ENCODE peak calls at places on chromosomes 5 and 9, in six cellular contexts. R is left lung, Z is mesothelial cell of epicardium, M is AG09309, O is NCI-H1694, V is NCI-H2029. P is an unnamed sample.

GRCh38 chr9:99852617-99853016 is 30.9 kb downstream of the NR4A3 start:
- DNase-seq in V (no peak), R (no peak), O (no peak), M (no peak), Z (no peak), P (no peak)

GRCh38 chr5:135038829-135039525 is 4.9 kb upstream of the PITX1 start:
- DNase-seq in V (no peak), O (no peak), Z (no peak), R (peak), M (no peak), P (no peak)

GRCh38 chr9:129587487-129588262 is 33.2 kb downstream of the C9orf50 start:
- DNase-seq in M (no peak), R (no peak), Z (no peak), O (no peak), V (no peak), P (no peak)

GRCh38 chr5:124528838-124529237 is 217.6 kb downstream of the ZNF608 start:
- DNase-seq in R (no peak), V (no peak), M (no peak), Z (no peak), O (no peak), P (no peak)

GRCh38 chr9:86660146-86660545 is 287.2 kb downstream of the GAS1 start:
- DNase-seq in Z (no peak), R (no peak), V (no peak), O (no peak), M (peak), P (peak)

GRCh38 chr5:45826055-45826454 is 129.9 kb upstream of the HCN1 start:
- DNase-seq in Z (no peak), V (no peak), R (no peak), O (no peak), M (no peak), P (no peak)

GRCh38 chr5:170446365-170446764 is 57.2 kb upstream of the KCNMB1 start:
- DNase-seq in Z (no peak), O (no peak), M (no peak), R (no peak), V (no peak), P (no peak)

GRCh38 chr9:121331992-121332685 is 37.9 kb downstream of the STOM start:
- DNase-seq in V (no peak), O (no peak), Z (no peak), R (no peak), M (no peak), P (peak)

GRCh38 chr9:78044189-78044588 is 12.6 kb upstream of the GNAQ start:
- DNase-seq in R (no peak), O (no peak), V (peak), M (no peak), Z (no peak), P (no peak)

GRCh38 chr5:32578362-32578761 is 7.0 kb upstream of the SUB1 start:
- DNase-seq in V (no peak), R (no peak), O (no peak), M (no peak), Z (no peak), P (no peak)

GRCh38 chr9:100731557-100731956 is 153.7 kb downstream of the CAVIN4 start:
- DNase-seq in Z (no peak), M (no peak), R (no peak), O (no peak), V (no peak), P (no peak)

GRCh38 chr5:127296321-127296720 is 5.7 kb downstream of the MEGF10 start:
- DNase-seq in M (no peak), V (no peak), Z (no peak), R (no peak), O (no peak), P (no peak)

GRCh38 chr9:107694390-107694789 is 204.8 kb upstream of the KLF4 start:
- DNase-seq in V (no peak), O (no peak), M (no peak), R (no peak), Z (no peak), P (no peak)

GRCh38 chr5:39200081-39200480 is 19.3 kb downstream of the FYB1 start:
- DNase-seq in M (no peak), R (no peak), O (no peak), V (no peak), Z (no peak), P (no peak)

GRCh38 chr9:94150279-94150828 is 66.1 kb downstream of the PTPDC1 start:
- DNase-seq in M (no peak), O (no peak), V (no peak), Z (no peak), R (no peak), P (no peak)